ENCODE peak calls at places on chromosomes 7 and 10, in four cellular contexts. T is astrocyte of the spinal cord, V is AG04449, Y is glutamatergic neuron. J is an unnamed sample.

GRCh38 chr7:155466814-155467675 is 9.1 kb downstream of the EN2 start:
- DNase-seq in T (peak), V (no peak), Y (peak), J (no peak)

GRCh38 chr10:10821926-10822325 is 195.7 kb upstream of the CELF2 start:
- DNase-seq in T (no peak), V (no peak), Y (no peak), J (no peak)

GRCh38 chr10:24929056-24929544 is 23.3 kb downstream of the PRTFDC1 start:
- DNase-seq in T (peak), V (peak), Y (no peak), J (peak)

GRCh38 chr10:95133997-95134396 is 60.0 kb upstream of the ACSM6 start:
- DNase-seq in T (no peak), V (no peak), Y (no peak), J (no peak)

GRCh38 chr10:117374506-117375359 is 507 bp downstream of the PDZD8 start:
- DNase-seq in T (peak), V (no peak), Y (peak), J (no peak)

GRCh38 chr10:49664842-49665355 is 14.6 kb upstream of the C10orf53 start:
- DNase-seq in T (no peak), V (no peak), Y (no peak), J (no peak)

GRCh38 chr10:71996598-71997371 is 32.6 kb downstream of the CHST3 start:
- DNase-seq in T (no peak), V (no peak), Y (no peak), J (no peak)

GRCh38 chr10:74842301-74842700 is 15.9 kb downstream of the KAT6B start:
- DNase-seq in T (no peak), V (no peak), Y (no peak), J (no peak)

GRCh38 chr10:73886625-73887024 is 12.3 kb upstream of the CAMK2G start:
- DNase-seq in T (no peak), V (no peak), Y (no peak), J (no peak)

GRCh38 chr10:109556399-109556798 is 366.9 kb downstream of the XPNPEP1 start:
- DNase-seq in T (no peak), V (no peak), Y (no peak), J (no peak)

DNA sequence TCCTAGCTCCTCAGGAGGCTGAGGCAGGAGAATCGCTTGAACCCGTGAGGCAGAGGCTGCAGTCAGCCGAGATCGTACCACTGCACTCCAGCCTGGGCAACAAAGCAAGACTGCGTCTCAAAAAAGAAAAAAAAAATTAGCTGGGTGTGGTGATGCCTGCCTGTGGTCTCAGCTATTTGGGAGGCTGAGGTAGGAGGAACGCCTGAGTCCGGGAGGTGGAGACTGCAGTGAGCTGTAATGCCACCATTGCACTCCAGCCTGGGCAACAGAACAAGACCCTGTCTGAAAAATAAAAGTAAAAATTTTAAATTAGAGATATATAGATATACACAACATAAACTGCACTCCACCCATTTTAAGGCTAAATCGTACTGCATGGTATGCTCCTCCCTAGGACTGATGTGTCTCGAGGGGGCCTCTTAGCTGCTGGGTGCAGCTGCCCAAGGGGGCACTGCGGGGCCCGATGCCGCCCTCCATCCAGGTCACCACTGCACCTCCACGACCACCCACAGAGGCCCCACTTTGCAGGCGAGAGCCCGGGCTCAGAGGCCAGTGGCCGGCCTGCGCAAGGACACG is 40.9 kb upstream of the FOXK1 start:
- DNase-seq in T (no peak), V (no peak), Y (no peak), J (no peak)
- TF ChIP-seq CTCF in T (no peak), V (no peak), Y (no peak), J (no peak)

GRCh38 chr10:103916254-103916653 is 1.7 kb downstream of the STN1 start:
- DNase-seq in T (no peak), V (no peak), Y (no peak), J (no peak)

GRCh38 chr10:103915794-103916193 is 2.2 kb downstream of the STN1 start:
- DNase-seq in T (no peak), V (no peak), Y (no peak), J (no peak)

GRCh38 chr10:103917326-103918052 is 495 bp downstream of the STN1 start:
- DNase-seq in T (no peak), V (no peak), Y (peak), J (no peak)

GRCh38 chr10:103918053-103918846 is at the start of gene STN1:
- DNase-seq in T (peak), V (peak), Y (peak), J (peak)

GRCh38 chr10:103916901-103917300 is 1.1 kb downstream of the STN1 start:
- DNase-seq in T (no peak), V (no peak), Y (no peak), J (no peak)
- TF ChIP-seq CTCF in T (no peak), V (no peak), Y (no peak), J (no peak)

GRCh38 chr7:108973075-108973474 is 403.4 kb downstream of the DNAJB9 start:
- DNase-seq in T (peak), V (no peak), Y (no peak), J (no peak)
- TF ChIP-seq CTCF in T (peak), V (no peak), Y (no peak), J (no peak)

GRCh38 chr7:28754027-28754426 is 204.1 kb downstream of the TRIL start:
- DNase-seq in T (peak), V (no peak), Y (peak), J (no peak)
- TF ChIP-seq CTCF in T (peak), V (no peak), Y (no peak), J (no peak)

GRCh38 chr7:136064098-136064497 is 86.9 kb upstream of the MTPN start:
- DNase-seq in T (no peak), V (no peak), Y (no peak), J (no peak)
- TF ChIP-seq CTCF in T (no peak), V (no peak), Y (no peak), J (no peak)

GRCh38 chr7:21500117-21500516 is 42.7 kb upstream of the DNAH11 start:
- DNase-seq in T (no peak), V (no peak), Y (no peak), J (no peak)

GRCh38 chr7:21497072-21497471 is 45.8 kb upstream of the DNAH11 start:
- DNase-seq in T (peak), V (no peak), Y (no peak), J (no peak)
- TF ChIP-seq CTCF in T (peak), V (peak), Y (no peak), J (peak)

DNA sequence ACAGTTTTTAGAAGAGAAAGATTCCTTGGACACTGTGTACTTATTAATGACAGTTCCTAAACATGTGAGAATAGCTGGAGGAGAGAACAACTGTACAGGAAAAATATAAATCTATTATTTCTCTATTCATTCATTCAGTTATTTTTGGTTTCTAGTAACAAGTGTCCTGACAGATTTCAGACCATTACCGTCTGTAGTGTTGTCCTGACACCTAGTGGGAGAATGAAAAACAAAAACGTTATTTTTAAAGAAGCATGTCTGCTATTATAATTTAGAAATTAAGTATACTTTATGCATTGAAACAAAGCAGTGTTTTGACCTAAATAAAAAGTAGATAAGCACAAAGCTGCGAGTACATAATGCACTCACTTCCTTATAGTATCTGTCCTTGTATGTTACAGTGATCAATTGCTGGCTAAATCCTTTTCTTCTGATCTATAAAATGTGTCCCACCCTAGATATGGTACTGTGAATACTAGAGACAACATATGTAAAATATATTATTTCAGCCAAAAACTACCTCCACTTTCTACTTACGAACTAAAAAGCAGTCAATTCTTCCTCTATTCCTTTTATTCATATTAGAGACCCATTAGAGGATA is 575.6 kb downstream of the ARL4A start:
- DNase-seq in T (peak), V (no peak), Y (no peak), J (no peak)
- TF ChIP-seq CTCF in T (peak), V (peak), Y (peak), J (peak)